ENCODE peak calls at places on chromosomes 11 and 22, in seven cellular contexts. V is tibial nerve, M is A549, O is uterus, H is transverse colon, K is body of pancreas, T is IMR-90. S is an unnamed sample.

GRCh38 chr11:134783219-134783618 is 371.2 kb upstream of the B3GAT1 start:
- DNase-seq in M (no peak), K (no peak), V (no peak), T (no peak), H (no peak), O (no peak), S (no peak)

GRCh38 chr11:34653851-34654490 is 33.1 kb downstream of the EHF start:
- DNase-seq in T (peak), K (peak), H (peak), O (no peak), V (no peak), M (peak), S (peak)

GRCh38 chr11:12502041-12502440 is 124.7 kb downstream of the PARVA start:
- DNase-seq in T (peak), M (no peak), V (no peak), H (no peak), O (no peak), K (no peak), S (no peak)

GRCh38 chr22:44963832-44964721 is 45.7 kb downstream of the PHF21B start:
- DNase-seq in O (no peak), K (no peak), V (no peak), M (no peak), H (no peak), T (no peak), S (no peak)

GRCh38 chr11:69465236-69466000 is 16.0 kb upstream of the LINC01488 start:
- DNase-seq in T (no peak), M (no peak), O (no peak), V (no peak), H (peak), K (no peak), S (no peak)

GRCh38 chr22:47331750-47332149 is 569.3 kb downstream of the TBC1D22A start:
- DNase-seq in T (no peak), M (no peak), V (no peak), H (no peak), O (no peak), K (no peak), S (no peak)

GRCh38 chr11:103202048-103202651 is 92.9 kb downstream of the DYNC2H1 start:
- DNase-seq in K (no peak), M (peak), T (peak), O (no peak), V (no peak), H (no peak), S (peak)

GRCh38 chr11:132604446-132604845 is 927.9 kb downstream of the OPCML start:
- DNase-seq in M (no peak), V (no peak), H (no peak), T (peak), K (no peak), O (no peak), S (no peak)

GRCh38 chr11:119629834-119630624 is 99.0 kb downstream of the NECTIN1 start:
- DNase-seq in K (no peak), M (no peak), H (no peak), V (no peak), T (no peak), O (no peak), S (no peak)

GRCh38 chr11:34050536-34050935 is 995 bp upstream of the CAPRIN1 start:
- DNase-seq in H (no peak), M (no peak), K (no peak), O (no peak), T (peak), V (no peak), S (no peak)

GRCh38 chr11:130197386-130198035 is 37.9 kb downstream of the ST14 start:
- DNase-seq in M (no peak), V (no peak), T (no peak), O (no peak), K (no peak), H (no peak), S (peak)

GRCh38 chr11:6992457-6993431 is 27.4 kb downstream of the ZNF214 start:
- DNase-seq in M (no peak), T (peak), H (no peak), O (peak), K (no peak), V (no peak), S (no peak)

GRCh38 chr11:19345848-19346681 is 105.3 kb upstream of the E2F8 start:
- DNase-seq in V (no peak), H (no peak), T (no peak), M (peak), O (no peak), K (peak), S (no peak)

GRCh38 chr11:66845876-66846212 is 2.6 kb downstream of the RCE1 start:
- DNase-seq in T (no peak), O (no peak), K (no peak), M (no peak), H (no peak), V (no peak), S (no peak)

GRCh38 chr11:117687776-117688175 is 109.2 kb downstream of the DSCAML1 start:
- DNase-seq in O (no peak), K (no peak), M (no peak), T (no peak), V (no peak), H (no peak), S (no peak)

GRCh38 chr11:130674686-130675085 is 226.2 kb downstream of the ADAMTS15 start:
- DNase-seq in H (no peak), T (peak), K (no peak), O (no peak), V (no peak), M (no peak), S (no peak)

GRCh38 chr11:14075118-14075601 is 112.6 kb downstream of the SPON1 start:
- DNase-seq in V (no peak), H (no peak), O (no peak), K (no peak), M (no peak), T (no peak), S (no peak)

GRCh38 chr11:95850137-95850536 is 59.8 kb downstream of the CEP57 start:
- DNase-seq in O (no peak), H (no peak), M (no peak), V (no peak), K (no peak), T (peak), S (no peak)

GRCh38 chr11:95723353-95723942 is 66.1 kb downstream of the FAM76B start:
- DNase-seq in K (no peak), V (no peak), M (no peak), T (no peak), O (no peak), H (no peak), S (no peak)

GRCh38 chr11:12673601-12673923 is 659 bp upstream of the TEAD1 start:
- DNase-seq in K (no peak), M (no peak), O (no peak), T (no peak), V (no peak), H (no peak), S (no peak)

GRCh38 chr11:72584293-72584921 is 89.8 kb downstream of the PDE2A start:
- DNase-seq in O (no peak), K (peak), V (peak), T (peak), H (peak), M (no peak), S (no peak)

GRCh38 chr11:114315749-114316368 is 19.7 kb downstream of the NNMT start:
- DNase-seq in K (peak), O (peak), V (no peak), T (no peak), H (peak), M (peak), S (no peak)

GRCh38 chr11:44566559-44566949 is 1.1 kb downstream of the CD82 start:
- DNase-seq in K (no peak), V (no peak), H (no peak), O (no peak), M (no peak), T (no peak), S (no peak)

GRCh38 chr11:44564653-44565007 is 833 bp upstream of the CD82 start:
- DNase-seq in V (peak), H (peak), O (no peak), K (peak), M (peak), T (peak), S (peak)

GRCh38 chr11:44565008-44565745 is at the start of gene CD82:
- DNase-seq in H (peak), K (peak), V (peak), M (peak), O (peak), T (peak), S (peak)

GRCh38 chr11:44566952-44567875 is 1.8 kb downstream of the CD82 start:
- DNase-seq in V (no peak), H (no peak), O (no peak), M (no peak), T (no peak), K (no peak), S (no peak)

DNA sequence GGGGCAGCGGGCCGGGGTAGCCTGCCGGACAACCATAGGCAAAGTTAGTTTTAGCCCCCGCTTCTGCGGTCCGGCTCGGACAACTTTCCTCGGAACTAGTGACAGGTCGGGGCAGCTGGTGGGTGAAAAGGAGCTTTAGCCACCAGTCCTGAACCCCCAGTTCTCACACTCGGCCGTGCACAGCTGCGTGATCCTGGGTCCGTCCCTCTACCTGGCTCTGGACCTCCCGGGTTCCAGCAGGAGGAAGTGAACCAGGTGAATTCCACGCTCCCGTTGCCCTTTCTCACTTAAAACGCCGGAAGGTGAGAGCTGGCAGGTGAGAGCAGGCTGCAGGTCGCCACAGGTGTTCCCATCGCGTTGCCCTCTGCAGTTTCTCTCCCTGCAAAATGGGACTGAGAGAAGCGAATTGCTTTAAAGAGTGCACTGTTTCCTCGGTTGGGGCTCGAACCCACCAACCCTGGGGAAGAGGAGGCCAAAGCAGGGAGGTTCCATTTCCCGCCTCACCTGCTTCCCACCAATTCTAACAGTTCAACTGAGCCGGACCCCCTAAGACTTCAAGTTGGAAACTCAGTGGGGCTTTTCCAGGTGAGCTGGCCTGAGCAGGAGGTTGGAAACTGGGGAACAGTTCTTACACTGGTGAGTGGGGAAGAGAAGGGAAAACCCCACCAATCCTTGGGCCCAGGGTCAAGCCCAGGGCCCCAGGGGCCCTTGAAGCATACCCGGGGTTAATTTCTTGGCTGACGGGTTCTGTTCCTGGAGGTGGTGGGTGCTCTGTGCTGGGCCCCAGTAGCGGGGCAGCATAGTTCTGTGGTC is 489 bp downstream of the CD82 start:
- DNase-seq in M (no peak), O (no peak), T (no peak), K (peak), V (no peak), H (no peak), S (no peak)
- TF ChIP-seq POLR2A in M (no peak), O (no peak), T (no peak), K (no peak), V (peak), H (no peak), S (no peak)

GRCh38 chr22:23750744-23751440 is at the start of gene ZNF70:
- DNase-seq in O (peak), M (peak), V (peak), K (peak), T (peak), H (peak), S (peak)
- TF ChIP-seq POLR2A in O (no peak), M (peak), V (peak), K (peak), T (peak), H (peak), S (peak)

DNA sequence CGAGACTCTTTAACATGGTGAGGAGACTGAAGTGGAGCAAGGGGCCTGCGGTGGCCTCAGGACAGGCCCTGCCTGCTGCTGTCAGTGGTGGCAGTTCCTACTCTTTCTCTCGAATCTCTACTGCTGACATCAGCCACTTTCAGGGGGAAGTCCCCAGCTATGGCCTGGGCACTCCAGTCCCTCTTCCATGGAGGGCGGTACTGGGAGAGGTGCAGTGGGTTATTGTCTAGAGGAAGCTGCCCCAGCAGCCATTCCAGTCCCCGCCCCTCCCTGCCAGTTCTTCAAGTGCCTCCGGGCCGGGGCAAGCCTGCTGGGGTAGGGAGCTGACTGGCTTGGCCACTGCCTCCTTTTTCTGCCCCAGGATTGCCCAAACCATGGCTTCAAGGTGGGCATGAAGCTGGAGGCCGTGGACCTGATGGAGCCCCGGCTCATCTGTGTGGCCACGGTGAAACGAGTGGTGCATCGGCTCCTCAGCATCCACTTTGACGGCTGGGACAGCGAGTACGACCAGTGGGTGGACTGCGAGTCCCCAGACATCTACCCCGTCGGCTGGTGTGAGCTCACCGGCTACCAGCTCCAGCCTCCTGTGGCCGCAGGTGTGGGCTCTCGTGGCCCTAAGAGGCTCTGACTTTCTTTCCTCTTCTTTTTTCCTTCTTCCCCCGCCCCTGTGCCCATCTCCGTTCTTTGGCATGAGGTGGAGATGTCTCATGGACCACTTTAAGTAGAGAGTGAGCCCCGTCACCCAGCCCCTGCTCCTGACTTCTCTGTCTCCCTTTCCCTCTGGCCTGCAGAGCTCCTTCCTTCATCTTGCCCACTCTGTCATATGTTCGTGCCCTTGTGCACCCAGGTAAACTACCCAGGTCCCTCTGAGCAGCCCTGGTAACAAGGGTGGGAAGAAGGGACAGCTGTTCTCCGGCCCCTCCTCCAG is 13.7 kb downstream of the CHADL start:
- DNase-seq in V (peak), O (no peak), T (no peak), M (no peak), K (no peak), H (no peak), S (no peak)
- TF ChIP-seq POLR2A in V (no peak), O (no peak), T (no peak), M (no peak), K (no peak), H (no peak), S (no peak)

GRCh38 chr11:62705880-62706831 is 1.1 kb downstream of the BSCL2 start:
- DNase-seq in M (peak), O (peak), V (peak), K (peak), T (peak), H (peak), S (peak)
- TF ChIP-seq POLR2A in M (peak), O (no peak), V (no peak), K (peak), T (peak), H (peak), S (peak)

GRCh38 chr22:49962751-49963646 is 2.4 kb downstream of the PIM3 start:
- DNase-seq in M (no peak), H (peak), K (peak), O (peak), V (no peak), T (no peak), S (no peak)
- TF ChIP-seq POLR2A in M (no peak), H (no peak), K (no peak), O (no peak), V (no peak), T (no peak), S (no peak)

GRCh38 chr22:19853879-19854777 is 546 bp downstream of the GNB1L start:
- DNase-seq in T (no peak), M (no peak), H (no peak), V (no peak), K (peak), O (no peak), S (no peak)

GRCh38 chr22:19854778-19855503 is at the start of the genes GNB1L and RTL10:
- DNase-seq in M (peak), O (peak), T (peak), K (peak), V (peak), H (peak), S (peak)

GRCh38 chr22:19853058-19853878 is 1.4 kb downstream of the GNB1L start:
- DNase-seq in V (no peak), O (peak), K (no peak), H (no peak), T (no peak), M (no peak), S (no peak)

GRCh38 chr22:19857382-19857781 is 2.7 kb upstream of the GNB1L start:
- DNase-seq in T (no peak), M (no peak), V (no peak), O (no peak), K (no peak), H (no peak), S (no peak)

DNA sequence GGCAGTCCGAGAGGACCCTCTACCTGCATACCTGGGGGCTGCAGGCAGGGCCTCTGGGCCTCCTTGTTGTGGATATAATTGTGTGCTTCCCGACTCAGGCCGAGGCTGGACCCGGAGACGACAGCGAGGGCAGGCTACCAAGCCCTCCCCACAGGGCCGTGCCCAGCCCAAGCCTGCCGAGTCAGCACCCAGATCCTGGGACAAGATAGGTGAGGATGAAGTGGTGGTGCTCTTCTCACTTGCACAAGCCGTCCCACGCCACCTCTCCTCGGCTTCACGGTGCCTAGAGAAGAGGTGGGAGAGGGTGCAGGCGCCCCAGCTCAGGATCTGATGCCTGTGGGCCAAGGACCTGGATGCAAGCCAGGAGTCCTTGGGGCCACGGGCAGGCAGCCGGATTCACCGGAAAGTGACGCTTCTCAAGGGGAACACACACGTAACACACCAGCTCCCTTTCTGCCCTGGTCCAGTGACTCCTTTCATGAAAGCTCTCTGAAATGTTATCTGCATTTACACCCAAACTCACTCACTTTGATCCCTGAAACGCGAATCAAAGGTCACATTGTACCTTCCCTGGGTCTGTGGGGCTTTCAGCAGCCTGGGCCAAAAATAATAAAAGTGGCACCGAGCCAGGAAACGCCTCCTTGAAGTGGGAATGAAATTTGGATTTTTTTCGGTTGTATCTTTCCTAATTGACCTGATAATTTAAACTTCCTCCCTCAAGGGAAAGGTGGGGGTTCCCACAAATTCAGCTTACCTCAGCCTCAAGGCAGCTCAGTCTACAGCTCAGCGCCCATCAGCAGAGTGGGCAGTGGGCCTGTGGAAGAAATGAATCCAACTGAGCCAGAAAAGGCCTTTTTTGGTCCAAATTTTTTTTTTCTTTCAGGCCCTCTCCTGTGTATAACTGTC is 1.1 kb upstream of the GNB1L start:
- DNase-seq in T (peak), V (peak), M (peak), O (peak), K (peak), H (peak), S (no peak)
- TF ChIP-seq POLR2A in T (no peak), V (no peak), M (peak), O (no peak), K (no peak), H (no peak), S (no peak)

DNA sequence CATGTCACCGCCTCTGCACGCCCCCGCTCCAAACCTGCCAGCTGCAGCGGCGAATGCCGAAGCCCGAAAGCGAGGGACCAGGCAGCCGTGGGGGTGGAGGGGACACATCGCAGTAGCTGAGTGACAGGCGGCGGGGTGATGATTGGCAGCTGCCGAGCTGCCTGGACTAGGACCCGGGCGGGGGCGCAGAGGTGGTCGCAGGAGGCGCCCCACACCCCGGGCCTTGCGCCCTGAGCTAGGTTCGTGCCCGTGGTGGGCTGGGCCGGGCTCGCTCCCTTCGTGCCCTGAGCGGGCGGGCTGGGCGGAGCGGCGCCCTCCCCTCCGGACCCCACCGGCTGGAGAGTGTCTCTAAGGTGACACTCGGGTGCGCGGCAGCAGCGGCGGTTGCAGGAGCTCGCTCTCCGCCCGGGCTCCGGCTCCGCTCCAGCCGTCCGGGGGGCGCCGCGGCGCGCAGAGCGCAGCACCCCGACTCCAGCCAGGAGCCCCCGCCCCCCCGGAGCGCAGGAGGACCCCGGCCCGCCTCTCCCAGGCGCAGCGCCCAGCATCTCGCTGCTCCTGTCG is 14.6 kb upstream of the DGKZ start:
- DNase-seq in M (no peak), K (no peak), V (no peak), O (no peak), T (no peak), H (no peak), S (no peak)
- TF ChIP-seq POLR2A in M (no peak), K (no peak), V (no peak), O (no peak), T (no peak), H (no peak), S (no peak)

GRCh38 chr11:65506770-65507485 is 8.1 kb downstream of the MALAT1 start:
- DNase-seq in T (peak), M (no peak), O (no peak), H (peak), K (peak), V (peak), S (no peak)
- TF ChIP-seq POLR2A in T (no peak), M (peak), O (no peak), H (peak), K (peak), V (no peak), S (peak)

S was measured in H54.